ENCODE peak calls at places on chromosomes 13 and 19, in seven cellular contexts. T is HCT116, H is astrocyte, N is H1, W is neuronal stem cell, G is hepatocyte, V is GM23248. C is an unnamed sample.

GRCh38 chr19:33405491-33406461 is 32.3 kb downstream of the CEBPG start:
- DNase-seq in T (no peak), H (no peak), N (no peak), V (no peak), G (no peak), W (no peak), C (no peak)

GRCh38 chr13:66506979-66507378 is 723.2 kb downstream of the PCDH9 start:
- DNase-seq in T (no peak), V (no peak), H (no peak), G (no peak), W (no peak), N (no peak), C (no peak)

GRCh38 chr13:65784088-65784816 is 1445.9 kb downstream of the PCDH9 start:
- DNase-seq in V (no peak), H (no peak), T (no peak), N (no peak), G (no peak), W (no peak), C (no peak)

GRCh38 chr13:112983428-112984196 is 14.6 kb downstream of the MCF2L start:
- DNase-seq in N (no peak), W (no peak), H (no peak), V (no peak), G (peak; percentile 83), T (no peak), C (no peak)

GRCh38 chr13:27171244-27171829 is at the start of gene USP12:
- DNase-seq in W (no peak), T (no peak), G (peak; percentile 81), N (peak; percentile 76), V (no peak), H (no peak), C (peak; percentile 23)

GRCh38 chr19:33248553-33248953 is 22.9 kb upstream of the SLC7A10 start:
- DNase-seq in N (no peak), V (no peak), G (peak; percentile 42), H (no peak), T (no peak), W (no peak), C (no peak)

GRCh38 chr19:3057275-3057714 is 5.0 kb downstream of the TLE5 start:
- DNase-seq in N (peak; percentile 64), T (no peak), H (peak; percentile 56), V (peak; percentile 58), G (peak; percentile 67), W (no peak), C (peak; percentile 62)

GRCh38 chr19:38514812-38515633 is 81.5 kb downstream of the RYR1 start:
- DNase-seq in T (peak; percentile 27), N (peak; percentile 95), H (peak; percentile 11), W (peak; percentile 65), G (peak; percentile 76), V (peak; percentile 71), C (peak; percentile 45)

GRCh38 chr19:35140898-35141626 is 2.0 kb upstream of the FXYD7 start:
- DNase-seq in V (peak; percentile 92), T (peak; percentile 83), W (peak; percentile 87), N (peak; percentile 98), H (peak; percentile 58), G (peak; percentile 95), C (peak; percentile 88)

GRCh38 chr19:48991823-48992570 is 1.1 kb downstream of the GYS1 start:
- DNase-seq in V (peak; percentile 92), H (peak; percentile 67), N (no peak), T (no peak), G (peak; percentile 88), W (no peak), C (peak; percentile 79)

GRCh38 chr13:31046711-31047279 is 114.3 kb downstream of the TEX26 start:
- DNase-seq in H (peak; percentile 43), G (peak; percentile 62), N (no peak), T (no peak), V (peak; percentile 31), W (no peak), C (no peak)

GRCh38 chr19:17209126-17210036 is 5.8 kb upstream of the USE1 start:
- DNase-seq in W (peak; percentile 48), N (peak; percentile 100), T (peak; percentile 75), H (no peak), V (peak; percentile 48), G (peak; percentile 16), C (no peak)

GRCh38 chr13:73244486-73244885 is 185.7 kb downstream of the KLF5 start:
- DNase-seq in W (no peak), H (no peak), G (no peak), T (no peak), V (no peak), N (no peak), C (no peak)

GRCh38 chr13:51444922-51445321 is 7.9 kb downstream of the INTS6 start:
- DNase-seq in V (peak; percentile 67), W (no peak), T (peak; percentile 15), H (peak; percentile 18), N (no peak), G (no peak), C (no peak)

GRCh38 chr19:17614476-17614875 is 59.0 kb downstream of the COLGALT1 start:
- DNase-seq in V (no peak), G (no peak), T (no peak), N (no peak), W (no peak), H (no peak), C (no peak)

GRCh38 chr13:32791545-32792172 is 205.4 kb downstream of the PDS5B start:
- DNase-seq in G (no peak), W (no peak), T (no peak), N (no peak), V (peak; percentile 12), H (no peak), C (no peak)

GRCh38 chr13:42396501-42396900 is 124.5 kb downstream of the AKAP11 start:
- DNase-seq in W (no peak), G (no peak), V (no peak), N (no peak), T (no peak), H (no peak), C (peak; percentile 18)

GRCh38 chr19:39179754-39180153 is 17.0 kb upstream of the NCCRP1 start:
- DNase-seq in W (no peak), N (no peak), T (no peak), G (no peak), H (no peak), V (no peak), C (no peak)

GRCh38 chr19:579842-580155 is 7.4 kb downstream of the BSG start:
- DNase-seq in W (no peak), N (no peak), T (no peak), V (no peak), H (no peak), G (no peak), C (no peak)

GRCh38 chr19:38736413-38737280 is 7.6 kb downstream of the CAPN12 start:
- DNase-seq in V (peak; percentile 52), H (no peak), W (no peak), N (peak; percentile 91), T (peak; percentile 48), G (peak; percentile 93), C (peak; percentile 36)

GRCh38 chr19:984165-984967 is at the start of gene WDR18:
- DNase-seq in G (peak; percentile 95), V (peak; percentile 98), N (peak; percentile 95), T (peak; percentile 71), H (peak; percentile 65), W (peak; percentile 88), C (peak; percentile 83)

GRCh38 chr13:76385606-76386005 is 500.6 kb downstream of the KCTD12 start:
- DNase-seq in T (no peak), W (no peak), V (peak; percentile 11), H (no peak), N (no peak), G (no peak), C (no peak)

GRCh38 chr19:56076413-56076998 is 44.6 kb downstream of the ZNF787 start:
- DNase-seq in T (peak; percentile 28), H (no peak), G (peak; percentile 73), N (peak; percentile 78), W (peak; percentile 39), V (peak; percentile 72), C (peak; percentile 35)

GRCh38 chr13:99392126-99392805 is 85.1 kb upstream of the GPR183 start:
- DNase-seq in H (no peak), T (no peak), N (no peak), G (no peak), W (no peak), V (no peak), C (no peak)

GRCh38 chr19:30087381-30088138 is 145.5 kb downstream of the URI1 start:
- DNase-seq in H (no peak), T (no peak), W (no peak), V (no peak), N (no peak), G (no peak), C (no peak)

GRCh38 chr13:74132768-74133656 is 1.2 kb downstream of the KLF12 start:
- DNase-seq in N (peak; percentile 55), T (no peak), V (peak; percentile 64), G (peak; percentile 45), H (peak; percentile 57), W (peak; percentile 24), C (peak; percentile 23)

GRCh38 chr19:16067205-16067938 is 8.9 kb upstream of the TPM4 start:
- DNase-seq in W (no peak), G (no peak), N (no peak), T (peak; percentile 54), V (peak; percentile 95), H (peak; percentile 91), C (peak; percentile 89)

GRCh38 chr19:10271543-10272086 is 695 bp downstream of the ICAM1 start:
- DNase-seq in N (no peak), V (peak; percentile 58), T (no peak), W (no peak), G (no peak), H (no peak), C (no peak)

GRCh38 chr13:111652676-111653075 is 332.2 kb downstream of the TEX29 start:
- DNase-seq in W (no peak), V (no peak), G (no peak), N (no peak), H (no peak), T (no peak), C (no peak)
- H3K4me1 ChIP-seq in W (peaks cover 3% of the 10 kb centered on the region), V (no peaks in the 10 kb centered on the region), G (no peaks in the 10 kb centered on the region), N (no peaks in the 10 kb centered on the region), H (no peaks in the 10 kb centered on the region), T (no peaks in the 10 kb centered on the region), C (no peaks in the 10 kb centered on the region)

GRCh38 chr13:48909088-48909389 is 66.7 kb upstream of the FNDC3A start:
- DNase-seq in H (no peak), W (no peak), V (no peak), N (no peak), T (no peak), G (no peak), C (no peak)
- H2AFZ ChIP-seq in H (no peak overlapping the region), W (no peak overlapping the region), V (no peak overlapping the region), N (no peak overlapping the region), T (no peak overlapping the region), G (no peak overlapping the region), C (no peak overlapping the region)

DNA sequence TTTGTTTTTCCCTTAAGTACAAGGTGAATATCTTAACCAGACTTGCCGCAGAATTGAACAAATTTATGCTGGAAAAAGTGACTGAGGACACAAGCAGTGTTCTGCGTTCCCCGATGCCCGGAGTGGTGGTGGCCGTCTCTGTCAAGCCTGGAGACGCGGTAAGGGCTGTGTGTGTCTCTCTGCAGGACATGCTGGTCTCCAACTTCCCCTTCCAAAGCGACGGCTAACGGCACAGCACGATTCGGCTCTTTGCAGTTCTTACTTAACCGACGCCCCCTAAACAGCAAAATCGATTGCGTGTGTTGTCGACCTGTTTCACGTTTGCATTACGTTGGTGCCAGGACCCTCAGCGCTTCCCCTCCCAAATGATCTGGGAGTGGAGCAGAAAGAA is 73.2 kb downstream of the GGACT start:
- DNase-seq in W (no peak), V (no peak), N (no peak), G (no peak), H (no peak), T (no peak), C (no peak)
- H3K4me1 ChIP-seq in W (peaks cover 30% of the 10 kb centered on the region), V (no peaks in the 10 kb centered on the region), N (peaks cover 22% of the 10 kb centered on the region), G (peaks cover 9% of the 10 kb centered on the region), H (peaks cover 8% of the 10 kb centered on the region), T (peaks cover 33% of the 10 kb centered on the region), C (no peaks in the 10 kb centered on the region)

GRCh38 chr19:40889366-40889765 is 7.3 kb upstream of the CYP2A7 start:
- DNase-seq in N (no peak), V (peak; percentile 20), G (no peak), H (no peak), T (no peak), W (no peak), C (no peak)
- H2AFZ ChIP-seq in N (no peak overlapping the region), V (no peak overlapping the region), G (no peak overlapping the region), H (no peak overlapping the region), T (no peak overlapping the region), W (no peak overlapping the region), C (no peak overlapping the region)